ENCODE peak calls at places on chromosomes 4 and X, in seven cellular contexts. V is A673, Q is Peyer's patch, W is OCI-LY7, U is tibial artery, I is HCT116, X is pancreas. P is an unnamed sample.

GRCh38 chr4:3204021-3204431 is 44.9 kb upstream of the MSANTD1 start:
- DNase-seq in X (peak; percentile 75), U (peak; percentile 65), I (no peak), W (no peak), Q (no peak), V (no peak), P (no peak)

GRCh38 chr4:41069268-41069667 is 145.1 kb downstream of the APBB2 start:
- DNase-seq in V (no peak), W (no peak), I (no peak), X (no peak), U (no peak), Q (no peak), P (no peak)

GRCh38 chrX:115941388-115941787 is 229.2 kb upstream of the AGTR2 start:
- DNase-seq in W (no peak), I (no peak), U (no peak), X (no peak), Q (no peak), V (no peak), P (no peak)

GRCh38 chr4:169615467-169616106 is 3.2 kb upstream of the NEK1 start:
- DNase-seq in V (no peak), Q (no peak), I (no peak), W (no peak), X (no peak), U (no peak), P (no peak)

GRCh38 chr4:2954358-2955185 is 8.6 kb downstream of the NOP14 start:
- DNase-seq in X (no peak), U (no peak), W (peak; percentile 53), I (peak; percentile 13), Q (peak; percentile 56), V (no peak), P (no peak)

GRCh38 chr4:8078610-8079015 is 80.0 kb downstream of the ABLIM2 start:
- DNase-seq in X (no peak), U (no peak), W (no peak), I (no peak), V (no peak), Q (no peak), P (no peak)

GRCh38 chr4:3786196-3786869 is 20.1 kb downstream of the ADRA2C start:
- DNase-seq in V (no peak), W (no peak), U (no peak), I (no peak), Q (peak; percentile 60), X (peak; percentile 74), P (no peak)

GRCh38 chr4:107711831-107712230 is 8.2 kb downstream of the PAPSS1 start:
- DNase-seq in U (no peak), W (no peak), Q (no peak), I (no peak), V (no peak), X (no peak), P (no peak)

GRCh38 chr4:101464596-101464995 is 117.3 kb upstream of the PPP3CA start:
- DNase-seq in X (no peak), U (no peak), W (no peak), I (no peak), V (no peak), Q (no peak), P (no peak)

GRCh38 chr4:124431663-124432192 is 280.8 kb downstream of the ANKRD50 start:
- DNase-seq in V (no peak), X (no peak), Q (no peak), I (no peak), W (no peak), U (no peak), P (no peak)

GRCh38 chrX:74557378-74557777 is 57.0 kb downstream of the RLIM start:
- DNase-seq in X (no peak), U (no peak), V (no peak), W (no peak), Q (no peak), I (no peak), P (no peak)

GRCh38 chr4:175951794-175952193 is 113.8 kb upstream of the WDR17 start:
- DNase-seq in I (no peak), U (no peak), X (peak; percentile 80), Q (no peak), V (no peak), W (no peak), P (no peak)

GRCh38 chr4:38243385-38244053 is 283.3 kb downstream of the PTTG2 start:
- DNase-seq in Q (no peak), X (no peak), W (no peak), V (no peak), I (no peak), U (no peak), P (no peak)

GRCh38 chrX:71514367-71515038 is 18.4 kb upstream of the OGT start:
- DNase-seq in U (no peak), Q (no peak), V (peak; percentile 25), W (no peak), I (no peak), X (no peak), P (no peak)

GRCh38 chrX:74924449-74925209 is 623 bp downstream of the NEXMIF start:
- DNase-seq in I (no peak), U (peak; percentile 73), X (peak; percentile 50), W (no peak), V (peak; percentile 45), Q (peak; percentile 48), P (no peak)

GRCh38 chrX:100874240-100874798 is at the start of gene NOX1:
- DNase-seq in U (no peak), X (no peak), Q (no peak), V (no peak), I (no peak), W (no peak), P (no peak)

GRCh38 chr4:22410645-22411247 is 105.1 kb downstream of the ADGRA3 start:
- DNase-seq in V (peak; percentile 45), X (no peak), I (no peak), Q (no peak), W (peak; percentile 16), U (no peak), P (no peak)

GRCh38 chrX:133868687-133869086 is 116.7 kb downstream of the GPC3 start:
- DNase-seq in X (no peak), W (no peak), I (no peak), Q (no peak), U (no peak), V (peak; percentile 1), P (no peak)

GRCh38 chr4:69649207-69649606 is 3.8 kb downstream of the UGT2A1 start:
- DNase-seq in U (no peak), V (no peak), I (no peak), Q (no peak), W (no peak), X (no peak), P (no peak)

GRCh38 chr4:78710536-78710935 is 65.6 kb upstream of the BMP2K start:
- DNase-seq in W (no peak), X (no peak), I (peak; percentile 7), V (peak; percentile 22), Q (no peak), U (no peak), P (no peak)

GRCh38 chr4:15250021-15250441 is 177.8 kb upstream of the C1QTNF7 start:
- DNase-seq in V (no peak), U (no peak), I (no peak), Q (no peak), X (no peak), W (no peak), P (no peak)

GRCh38 chr4:19010766-19011165 is 989.2 kb upstream of the LCORL start:
- DNase-seq in Q (no peak), W (no peak), U (no peak), I (no peak), V (no peak), X (no peak), P (no peak)

GRCh38 chr4:75800972-75801371 is 76.6 kb downstream of the USO1 start:
- DNase-seq in I (no peak), U (no peak), V (no peak), X (no peak), Q (no peak), W (no peak), P (no peak)

GRCh38 chrX:134172588-134173259 is 64.3 kb upstream of the CCDC160 start:
- DNase-seq in W (no peak), U (peak; percentile 54), X (peak; percentile 6), V (peak; percentile 17), Q (peak; percentile 33), I (no peak), P (peak; percentile 9)

GRCh38 chr4:89823416-89823815 is 13.5 kb downstream of the SNCA start:
- DNase-seq in I (no peak), Q (no peak), U (no peak), X (no peak), V (no peak), W (no peak), P (no peak)

GRCh38 chr4:118774989-118775388 is 60.9 kb downstream of the SEC24D start:
- DNase-seq in I (no peak), V (no peak), X (no peak), Q (no peak), W (no peak), U (no peak), P (no peak)

GRCh38 chr4:7013171-7013570 is 30.0 kb upstream of the TADA2B start:
- DNase-seq in V (no peak), W (no peak), Q (no peak), U (no peak), X (no peak), I (no peak), P (no peak)

DNA sequence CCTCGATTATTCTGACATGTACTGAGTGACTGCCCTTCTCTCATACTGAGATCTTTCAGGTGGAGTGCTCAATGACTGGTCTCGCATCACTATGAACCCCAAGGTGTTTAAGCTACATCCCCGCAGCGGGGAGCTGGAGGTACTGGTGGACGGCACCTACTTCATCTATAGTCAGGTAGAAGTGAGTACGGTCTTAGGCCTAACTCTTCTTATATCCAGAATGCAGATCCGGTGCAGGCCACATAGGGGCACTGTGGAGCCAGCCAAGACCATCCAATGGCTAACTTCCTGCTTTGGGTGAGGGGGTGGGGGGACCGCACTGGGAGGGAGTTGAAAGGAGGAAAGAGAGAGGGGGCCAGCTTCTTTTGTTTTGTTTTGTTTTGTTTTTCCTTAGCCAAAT is 16.4 kb downstream of the AWAT2 start:
- DNase-seq in X (no peak), W (peak; percentile 39), U (no peak), V (peak; percentile 52), I (peak; percentile 12), Q (no peak), P (no peak)
- TF ChIP-seq CTCF in X (peak; percentile 27), W (peak; percentile 72), U (peak; percentile 31), V (peak; percentile 73), I (peak; percentile 63), Q (peak; percentile 18), P (peak; percentile 22)

GRCh38 chrX:47452112-47452511 is 30.9 kb downstream of the ZNF41 start:
- DNase-seq in W (no peak), X (no peak), U (no peak), I (no peak), V (no peak), Q (no peak), P (no peak)
- H3K9me3 ChIP-seq in W (peaks cover 10% of the 10 kb centered on the region), X (no peaks in the 10 kb centered on the region), U (no peaks in the 10 kb centered on the region), I (peaks cover 11% of the 10 kb centered on the region), V (peaks cover 33% of the 10 kb centered on the region), Q (no peaks in the 10 kb centered on the region), P (peaks cover 27% of the 10 kb centered on the region)

DNA sequence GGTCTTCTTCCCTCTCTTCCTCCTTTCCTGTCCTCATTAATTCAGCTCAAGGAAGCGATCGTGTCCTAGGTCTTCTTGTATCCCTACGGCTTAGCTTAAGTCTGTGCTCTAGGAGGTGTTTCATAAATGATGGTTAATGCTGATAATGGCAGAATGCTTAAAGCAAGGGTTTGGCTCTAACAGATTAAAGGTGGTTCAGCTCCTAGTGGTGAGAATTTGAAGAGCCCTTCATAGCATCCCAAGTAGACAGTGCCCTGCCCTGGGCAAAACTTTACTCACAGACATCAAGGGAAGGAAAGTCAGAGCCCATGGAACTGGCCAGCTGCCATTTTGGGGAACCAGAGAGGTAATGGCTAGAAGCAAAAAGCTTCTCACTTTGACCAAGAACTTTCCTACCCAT is 47.0 kb upstream of the PGRMC1 start:
- DNase-seq in W (no peak), X (no peak), I (no peak), U (no peak), V (no peak), Q (no peak), P (no peak)
- TF ChIP-seq CTCF in W (no peak), X (no peak), I (no peak), U (no peak), V (no peak), Q (no peak), P (no peak)

GRCh38 chr4:340011-340410 is 2.4 kb downstream of the ZNF141 start:
- DNase-seq in I (no peak), U (no peak), Q (no peak), X (no peak), W (peak; percentile 15), V (peak; percentile 7), P (no peak)
- H3K9me3 ChIP-seq in I (no peaks in the 10 kb centered on the region), U (no peaks in the 10 kb centered on the region), Q (no peaks in the 10 kb centered on the region), X (no peaks in the 10 kb centered on the region), W (peaks cover 32% of the 10 kb centered on the region), V (peaks cover 29% of the 10 kb centered on the region), P (peaks cover 51% of the 10 kb centered on the region)

P was measured in CD4-positive, alpha-beta T cell.